ENCODE peak calls at places on chromosomes 13 and 19, in eight cellular contexts. Q, B, C, T, I, H, E and J are unnamed samples.

GRCh38 chr13:111666377-111666776 is 345.9 kb downstream of the TEX29 start:
- DNase-seq in B (no peak), T (no peak), C (no peak), I (no peak), Q (no peak), H (no peak), E (no peak), J (peak)

GRCh38 chr19:55691561-55692481 is 16.8 kb downstream of the EPN1 start:
- DNase-seq in E (no peak), Q (no peak), T (no peak), B (no peak), H (no peak), C (no peak), I (no peak), J (no peak)

GRCh38 chr19:19179548-19180441 is 9.7 kb upstream of the MEF2B start:
- DNase-seq in B (no peak), H (no peak), T (no peak), C (no peak), E (no peak), I (no peak), Q (no peak), J (no peak)

GRCh38 chr13:23159205-23159586 is 21.6 kb upstream of the SGCG start:
- DNase-seq in E (no peak), I (no peak), C (peak), Q (peak), B (peak), H (peak), T (no peak), J (no peak)

GRCh38 chr13:102798653-102799543 is at the start of the genes BIVM and POGLUT2:
- DNase-seq in T (peak), Q (peak), E (peak), B (peak), C (peak), H (peak), I (no peak), J (peak)

GRCh38 chr19:49591731-49592485 is 926 bp downstream of the PRR12 start:
- DNase-seq in H (peak), C (peak), I (no peak), B (peak), Q (no peak), T (peak), E (no peak), J (no peak)

GRCh38 chr19:38068851-38069250 is 155.2 kb downstream of the DPF1 start:
- DNase-seq in E (no peak), Q (no peak), C (no peak), I (no peak), B (no peak), H (no peak), T (no peak), J (no peak)

GRCh38 chr13:77028202-77028601 is 1.2 kb upstream of the FBXL3 start:
- DNase-seq in C (no peak), I (no peak), Q (no peak), E (no peak), T (peak), H (no peak), B (peak), J (no peak)

GRCh38 chr19:15448778-15449619 is 757 bp downstream of the WIZ start:
- DNase-seq in I (no peak), C (no peak), H (no peak), T (peak), Q (no peak), E (no peak), B (no peak), J (peak)

GRCh38 chr13:22926176-22927007 is 254.4 kb upstream of the SGCG start:
- DNase-seq in I (no peak), T (peak), B (no peak), C (no peak), H (peak), Q (no peak), E (peak), J (peak)

GRCh38 chr13:85638815-85639393 is 160.3 kb downstream of the SLITRK6 start:
- DNase-seq in I (no peak), B (no peak), T (no peak), Q (no peak), H (no peak), E (no peak), C (no peak), J (no peak)

GRCh38 chr19:58428617-58429016 is 11.3 kb downstream of the ZNF132 start:
- DNase-seq in I (no peak), Q (no peak), C (no peak), H (no peak), T (no peak), E (no peak), B (no peak), J (no peak)

GRCh38 chr13:111337206-111337605 is 16.8 kb downstream of the TEX29 start:
- DNase-seq in H (no peak), B (peak), E (peak), I (no peak), C (no peak), T (peak), Q (no peak), J (peak)